ENCODE peak calls at places on chromosomes 2 and 18, in four cellular contexts. P is neuronal stem cell, Q is H9, F is IMR-90. K is an unnamed sample.

GRCh38 chr2:35454966-35455638 is 900.5 kb upstream of the CRIM1 start:
- DNase-seq in F (no peak), P (no peak), Q (peak), K (peak)

GRCh38 chr2:30871980-30872789 is 64.9 kb upstream of the CAPN13 start:
- DNase-seq in P (peak), F (no peak), Q (no peak), K (no peak)

GRCh38 chr2:179555681-179556283 is 291.1 kb upstream of the SESTD1 start:
- DNase-seq in F (no peak), Q (no peak), P (no peak), K (no peak)

GRCh38 chr2:174778479-174778962 is 14.2 kb upstream of the CHRNA1 start:
- DNase-seq in F (peak), P (no peak), Q (no peak), K (peak)

GRCh38 chr2:85062565-85062964 is 70.6 kb upstream of the TCF7L1 start:
- DNase-seq in F (no peak), Q (no peak), P (no peak), K (no peak)

GRCh38 chr2:12303181-12304030 is 413.3 kb upstream of the TRIB2 start:
- DNase-seq in F (peak), P (no peak), Q (no peak), K (no peak)

GRCh38 chr18:75089748-75090327 is 119.1 kb downstream of the PTGR3 start:
- DNase-seq in F (no peak), Q (no peak), P (no peak), K (no peak)

GRCh38 chr18:63025251-63025710 is 294.3 kb downstream of the BCL2 start:
- DNase-seq in F (no peak), Q (peak), P (peak), K (no peak)

GRCh38 chr18:3504637-3505036 is 54.7 kb downstream of the TGIF1 start:
- DNase-seq in F (no peak), Q (no peak), P (no peak), K (no peak)

GRCh38 chr18:45686892-45687611 is 36.9 kb upstream of the SLC14A1 start:
- DNase-seq in F (no peak), Q (no peak), P (no peak), K (no peak)

GRCh38 chr2:134460583-134460998 is 206.7 kb downstream of the MGAT5 start:
- DNase-seq in P (peak), F (peak), Q (peak), K (peak)

GRCh38 chr2:241788572-241788971 is 11.9 kb downstream of the GAL3ST2 start:
- DNase-seq in F (no peak), P (no peak), Q (no peak), K (no peak)

GRCh38 chr2:206981739-206982336 is 42.5 kb downstream of the CPO start:
- DNase-seq in F (peak), P (peak), Q (peak), K (peak)

GRCh38 chr18:69490813-69491212 is 90.1 kb downstream of the DOK6 start:
- DNase-seq in F (peak), Q (no peak), P (no peak), K (no peak)

GRCh38 chr2:8409461-8410260 is 272.2 kb upstream of the ID2 start:
- DNase-seq in Q (no peak), P (no peak), F (peak), K (no peak)

GRCh38 chr18:11955299-11956029 is 25.8 kb upstream of the IMPA2 start:
- DNase-seq in Q (peak), P (no peak), F (peak), K (peak)

GRCh38 chr2:46970334-46971288 is 55.0 kb upstream of the MCFD2 start:
- DNase-seq in P (no peak), F (peak), Q (no peak), K (peak)

GRCh38 chr2:73907840-73908452 is 15.1 kb downstream of the ACTG2 start:
- DNase-seq in P (no peak), Q (peak), F (peak), K (no peak)

GRCh38 chr2:236661762-236662110 is 92.1 kb downstream of the ACKR3 start:
- DNase-seq in Q (no peak), F (no peak), P (no peak), K (no peak)

GRCh38 chr18:38790303-38790702 is 1224.7 kb upstream of the CELF4 start:
- DNase-seq in F (no peak), P (no peak), Q (peak), K (no peak)

GRCh38 chr2:224389317-224389716 is 12.6 kb downstream of the FAM124B start:
- DNase-seq in F (no peak), Q (no peak), P (no peak), K (no peak)

GRCh38 chr2:47429795-47430194 is 26.8 kb downstream of the MSH2 start:
- DNase-seq in F (peak), P (no peak), Q (no peak), K (no peak)

GRCh38 chr2:202023198-202023903 is 10.3 kb upstream of the FZD7 start:
- DNase-seq in Q (peak), F (no peak), P (peak), K (no peak)

GRCh38 chr2:111160758-111161157 is 40.0 kb downstream of the BCL2L11 start:
- DNase-seq in Q (no peak), P (no peak), F (peak), K (peak)

GRCh38 chr2:156476516-156477206 is 40.5 kb downstream of the GPD2 start:
- DNase-seq in Q (no peak), P (no peak), F (peak), K (no peak)

GRCh38 chr2:144431384-144431783 is 88.5 kb downstream of the ZEB2 start:
- DNase-seq in Q (no peak), F (no peak), P (no peak), K (no peak)

GRCh38 chr2:100817388-100817985 is 2.5 kb upstream of the NPAS2 start:
- DNase-seq in P (no peak), Q (no peak), F (no peak), K (no peak)

GRCh38 chr2:239894276-239894675 is 130.9 kb downstream of the NDUFA10 start:
- DNase-seq in Q (peak), P (no peak), F (no peak), K (no peak)

GRCh38 chr2:15943914-15944313 is 3.6 kb downstream of the MYCN start:
- DNase-seq in Q (no peak), P (no peak), F (no peak), K (no peak)

GRCh38 chr2:134282638-134283400 is 28.9 kb downstream of the MGAT5 start:
- DNase-seq in Q (no peak), P (no peak), F (no peak), K (peak)

GRCh38 chr2:41965886-41966285 is 81.9 kb upstream of the PKDCC start:
- DNase-seq in P (no peak), F (no peak), Q (no peak), K (no peak)

GRCh38 chr2:163665051-163665450 is 70.8 kb downstream of the FIGN start:
- DNase-seq in F (no peak), Q (no peak), P (peak), K (no peak)

GRCh38 chr18:49464718-49465598 is 4.5 kb upstream of the DYM start:
- DNase-seq in F (peak), Q (peak), P (peak), K (peak)

GRCh38 chr18:37548679-37549289 is 16.8 kb downstream of the CELF4 start:
- DNase-seq in Q (no peak), F (no peak), P (no peak), K (no peak)

GRCh38 chr2:28389399-28390240 is 3.0 kb upstream of the FOSL2 start:
- DNase-seq in P (peak), Q (no peak), F (no peak), K (peak)

GRCh38 chr2:69177063-69177771 is 164.2 kb downstream of the ANTXR1 start:
- DNase-seq in F (peak), Q (peak), P (no peak), K (peak)

GRCh38 chr2:136238214-136238551 is 120.2 kb upstream of the CXCR4 start:
- DNase-seq in Q (no peak), P (no peak), F (no peak), K (peak)

GRCh38 chr2:156332452-156333273 is at the start of gene NR4A2:
- DNase-seq in Q (peak), F (peak), P (peak), K (peak)

GRCh38 chr2:230408244-230408842 is 7.7 kb upstream of the SP100 start:
- DNase-seq in F (peak), P (no peak), Q (no peak), K (no peak)

GRCh38 chr2:181306785-181307184 is 150.4 kb upstream of the ITGA4 start:
- DNase-seq in Q (no peak), F (peak), P (no peak), K (no peak)

GRCh38 chr2:88933980-88934379 is 242.5 kb downstream of the RPIA start:
- DNase-seq in P (no peak), Q (no peak), F (no peak), K (peak)
- H4K8ac ChIP-seq in P (no peak), Q (no peak), F (no peak), K (no peak)

GRCh38 chr18:58865714-58866113 is 1.0 kb downstream of the ZNF532 start:
- DNase-seq in Q (no peak), F (no peak), P (no peak), K (no peak)

GRCh38 chr18:58865009-58865345 is 300 bp downstream of the ZNF532 start:
- DNase-seq in F (no peak), P (no peak), Q (no peak), K (no peak)

GRCh38 chr18:58867281-58867961 is 2.7 kb downstream of the ZNF532 start:
- DNase-seq in Q (peak), P (no peak), F (no peak), K (no peak)

GRCh38 chr18:58868440-58868839 is 3.8 kb downstream of the ZNF532 start:
- DNase-seq in Q (no peak), P (no peak), F (no peak), K (no peak)

DNA sequence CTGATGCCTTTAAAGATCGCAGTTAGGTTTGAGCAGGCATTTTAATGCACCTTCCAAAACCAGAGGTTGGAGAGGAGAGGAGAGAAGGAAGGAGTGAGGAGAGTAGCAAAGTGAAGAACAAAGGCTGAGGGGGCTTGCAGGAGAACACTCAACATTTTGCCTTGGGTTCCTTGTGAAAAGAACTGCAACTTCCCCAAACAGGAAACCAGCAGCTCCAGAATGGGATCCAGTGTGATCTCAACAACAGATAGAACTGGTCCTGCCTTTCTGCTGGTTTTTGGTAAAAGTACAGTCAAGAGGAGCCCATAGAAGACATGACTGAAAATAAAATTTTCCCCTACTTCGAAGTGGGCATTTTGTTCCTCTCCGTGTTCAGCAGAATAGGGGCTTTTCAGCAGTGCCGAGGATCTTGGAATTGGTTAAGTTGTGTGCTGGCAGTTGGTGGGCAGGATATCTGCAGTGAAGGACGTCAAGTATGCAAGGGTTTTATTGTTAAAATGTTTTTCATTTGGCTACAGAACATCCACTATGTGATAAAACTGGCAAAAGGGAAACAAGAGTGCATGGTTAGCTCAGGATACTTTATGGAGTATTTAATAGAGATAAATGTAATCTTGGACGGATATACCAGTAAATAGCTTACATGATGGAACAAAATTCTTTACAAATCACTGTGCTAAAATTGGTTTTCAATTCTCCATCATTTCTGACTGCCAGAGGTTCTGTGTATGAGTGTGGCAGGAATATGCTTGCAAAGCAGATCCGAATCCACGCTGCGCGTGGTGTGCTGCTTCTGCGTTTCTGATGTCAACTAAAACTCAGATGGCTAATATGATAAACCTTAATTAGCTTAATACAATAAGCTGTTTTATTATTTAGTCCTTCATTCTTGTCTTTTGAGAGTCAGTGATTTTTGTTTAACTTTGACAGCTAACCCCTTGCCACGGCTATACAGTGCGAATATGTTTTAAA is 1.9 kb downstream of the ZNF532 start:
- DNase-seq in F (no peak), P (no peak), Q (no peak), K (no peak)
- H3K18ac ChIP-seq in F (peak), P (no peak), Q (no peak), K (peak)

GRCh38 chr18:341102-341501 is 73.3 kb upstream of the THOC1 start:
- DNase-seq in P (no peak), Q (no peak), F (no peak), K (no peak)
- H4K8ac ChIP-seq in P (no peak), Q (no peak), F (no peak), K (no peak)

GRCh38 chr2:128362186-128362888 is 43.7 kb upstream of the HS6ST1 start:
- DNase-seq in P (no peak), Q (no peak), F (no peak), K (no peak)
- H3K18ac ChIP-seq in P (peak), Q (peak), F (peak), K (peak)

DNA sequence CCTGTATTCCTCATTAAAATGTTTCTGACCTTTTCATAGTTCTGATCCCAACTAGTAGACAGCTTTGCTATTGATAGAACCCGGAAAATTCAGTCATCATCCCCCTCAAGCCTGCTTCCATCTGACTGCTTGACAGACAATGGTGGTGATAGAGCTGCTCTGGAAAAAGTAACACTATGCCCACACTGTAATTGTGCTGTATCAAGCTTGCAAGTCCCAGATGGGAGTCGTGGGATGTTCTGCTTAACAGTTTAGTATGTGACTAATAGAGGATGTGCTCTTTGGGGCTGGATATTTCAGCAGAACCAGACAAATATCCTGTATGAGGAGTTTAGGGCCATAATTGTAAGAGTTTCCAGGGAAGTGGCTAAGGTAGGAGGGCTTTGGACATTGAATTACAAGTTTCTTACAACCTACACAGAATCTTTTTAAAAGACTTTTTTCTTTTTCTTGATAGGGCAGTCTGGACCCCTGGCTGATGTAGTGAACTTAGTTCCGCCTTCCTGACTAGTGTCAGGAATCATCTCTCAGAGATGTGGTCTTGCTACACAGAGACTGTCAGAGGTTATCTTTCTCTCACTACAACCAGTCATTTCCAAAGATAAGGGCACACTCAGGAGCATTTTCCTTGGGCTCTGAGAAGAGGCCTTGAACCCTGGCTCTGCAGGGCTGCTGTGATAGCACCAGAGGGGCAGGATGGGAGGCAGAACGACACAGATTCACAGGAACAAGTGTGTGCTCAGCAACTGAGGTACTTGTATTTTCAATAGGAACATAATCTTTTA is 158.0 kb upstream of the RBMS1 start:
- DNase-seq in P (no peak), Q (no peak), F (peak), K (peak)
- H4K8ac ChIP-seq in P (no peak), Q (no peak), F (no peak), K (no peak)

DNA sequence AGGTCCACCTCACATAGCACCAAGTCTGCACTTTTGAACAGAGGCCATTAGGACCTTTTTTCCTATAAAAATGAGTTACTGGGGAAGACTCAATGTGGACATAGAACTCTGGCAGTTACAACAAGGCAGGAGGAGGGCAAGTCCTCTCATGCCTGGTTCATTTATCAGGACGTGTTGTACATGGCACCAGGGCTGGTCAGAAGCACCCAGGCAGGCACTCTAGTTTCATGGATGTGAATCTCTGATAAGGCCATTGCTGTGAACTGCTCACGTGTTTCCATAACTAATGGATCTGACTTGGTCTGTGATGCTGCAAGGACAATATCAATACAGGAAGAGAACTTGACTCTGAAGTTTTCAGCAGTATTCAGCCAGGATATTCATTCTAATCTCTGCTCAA is 16.0 kb downstream of the CDC42EP3 start:
- DNase-seq in Q (no peak), F (no peak), P (no peak), K (no peak)
- H3K18ac ChIP-seq in Q (no peak), F (peak), P (no peak), K (no peak)

GRCh38 chr2:33042226-33042625 is 95.5 kb downstream of the LTBP1 start:
- DNase-seq in F (no peak), P (no peak), Q (no peak), K (no peak)

GRCh38 chr2:33042819-33043218 is 96.1 kb downstream of the LTBP1 start:
- DNase-seq in Q (no peak), P (no peak), F (no peak), K (no peak)

GRCh38 chr2:33051586-33052385 is 105.0 kb downstream of the LTBP1 start:
- DNase-seq in P (no peak), F (peak), Q (no peak), K (peak)

GRCh38 chr2:33047939-33048338 is 101.2 kb downstream of the LTBP1 start:
- DNase-seq in P (no peak), F (peak), Q (no peak), K (no peak)
- H4K8ac ChIP-seq in P (no peak), F (no peak), Q (no peak), K (no peak)

GRCh38 chr2:24820598-24821432 is 27.6 kb downstream of the CENPO start:
- DNase-seq in P (no peak), Q (no peak), F (no peak), K (no peak)
- H3K18ac ChIP-seq in P (peak), Q (peak), F (no peak), K (no peak)

GRCh38 chr18:9684901-9685738 is 23.0 kb upstream of the RAB31 start:
- DNase-seq in Q (no peak), F (peak), P (no peak), K (no peak)
- H4K8ac ChIP-seq in Q (no peak), F (peak), P (no peak), K (no peak)